ENCODE peak calls at places on chromosomes 5 and 9, in ten cellular contexts. M, S, T, P, I, Z, G, Q, K and J are unnamed samples.

GRCh38 chr5:89303033-89303480 is 420.1 kb upstream of the MEF2C start:
- DNase-seq in M (no peak), S (no peak), T (no peak), P (no peak), I (no peak), Z (no peak), G (no peak), Q (no peak), K (no peak), J (no peak)

GRCh38 chr5:151164687-151165392 is 7.3 kb upstream of the ANXA6 start:
- DNase-seq in M (peak), S (peak), T (peak), P (peak), I (peak), Z (peak), G (no peak), Q (peak), K (peak), J (no peak)

GRCh38 chr5:40292006-40292405 is 387.7 kb upstream of the PTGER4 start:
- DNase-seq in M (no peak), S (no peak), T (no peak), P (no peak), I (no peak), Z (no peak), G (no peak), Q (no peak), K (no peak), J (no peak)

GRCh38 chr5:14105717-14106435 is 37.3 kb upstream of the TRIO start:
- DNase-seq in M (no peak), S (no peak), T (no peak), P (peak), I (no peak), Z (peak), G (peak), Q (peak), K (no peak), J (peak)

GRCh38 chr5:154568597-154568996 is 90.6 kb upstream of the HAND1 start:
- DNase-seq in M (no peak), S (no peak), T (no peak), P (no peak), I (no peak), Z (no peak), G (no peak), Q (no peak), K (no peak), J (no peak)

GRCh38 chr5:134145779-134146581 is 30.8 kb downstream of the SKP1 start:
- DNase-seq in M (peak), S (peak), T (peak), P (peak), I (peak), Z (peak), G (peak), Q (peak), K (peak), J (peak)

GRCh38 chr9:130034570-130034969 is 8.4 kb downstream of the FNBP1 start:
- DNase-seq in M (no peak), S (no peak), T (no peak), P (peak), I (no peak), Z (peak), G (no peak), Q (peak), K (no peak), J (no peak)

GRCh38 chr9:16453390-16453789 is 417.1 kb downstream of the BNC2 start:
- DNase-seq in M (no peak), S (no peak), T (no peak), P (no peak), I (no peak), Z (no peak), G (no peak), Q (no peak), K (no peak), J (no peak)

GRCh38 chr9:138044485-138045383 is 167.2 kb downstream of the CACNA1B start:
- DNase-seq in M (no peak), S (no peak), T (no peak), P (no peak), I (no peak), Z (no peak), G (no peak), Q (no peak), K (peak), J (peak)

GRCh38 chr5:125227333-125228075 is 481.1 kb upstream of the ZNF608 start:
- DNase-seq in M (peak), S (peak), T (no peak), P (peak), I (no peak), Z (peak), G (no peak), Q (peak), K (peak), J (no peak)
- TF ChIP-seq CTCF in M (peak), S (peak), T (no peak), P (peak), I (peak), Z (peak), G (peak), Q (peak), K (no peak), J (peak)

DNA sequence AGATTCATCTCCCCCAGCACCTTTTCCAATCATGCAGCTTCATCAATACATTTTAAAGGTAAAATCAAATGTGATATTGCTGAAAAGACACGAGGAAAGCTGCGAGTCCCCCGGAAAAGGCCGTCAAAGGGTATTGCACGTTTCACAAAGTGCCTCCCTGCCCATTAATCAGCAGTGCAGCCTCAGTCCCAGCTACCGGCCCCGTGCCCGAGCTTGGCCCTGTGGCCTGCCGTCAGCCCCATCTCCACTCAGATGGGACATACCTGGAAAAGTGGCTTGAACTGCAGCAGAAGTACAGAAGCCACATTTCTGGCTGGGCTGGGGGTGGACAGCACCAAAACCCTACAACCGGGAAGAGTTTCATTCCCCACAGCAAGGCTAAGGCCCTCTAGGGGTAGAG is 39.9 kb upstream of the EQTN start:
- DNase-seq in M (no peak), S (no peak), T (no peak), P (no peak), I (no peak), Z (no peak), G (no peak), Q (no peak), K (no peak), J (no peak)
- TF ChIP-seq CTCF in M (no peak), S (no peak), T (no peak), P (no peak), I (no peak), Z (no peak), G (no peak), Q (no peak), K (no peak), J (no peak)

DNA sequence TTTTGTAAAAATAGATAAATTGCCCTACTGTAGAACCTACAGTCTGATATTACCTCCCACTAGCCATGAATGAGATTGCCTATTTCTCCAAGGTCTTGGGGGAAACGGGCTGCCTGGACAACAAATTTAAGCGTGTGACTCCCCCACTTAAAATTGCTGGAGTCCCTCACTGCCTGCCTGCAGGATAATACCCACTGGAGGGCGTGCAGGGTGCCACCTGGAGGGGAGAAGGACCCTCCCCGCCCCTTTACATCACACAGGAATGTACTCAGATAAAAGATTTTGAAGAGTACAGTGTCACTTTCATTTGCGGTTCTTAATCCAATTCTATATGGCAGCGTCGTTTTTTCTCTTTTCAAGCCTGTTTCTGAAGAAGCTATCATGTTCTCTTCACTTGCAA is 6.2 kb upstream of the TRIM7 start:
- DNase-seq in M (no peak), S (no peak), T (no peak), P (no peak), I (no peak), Z (no peak), G (no peak), Q (no peak), K (no peak), J (no peak)
- TF ChIP-seq CTCF in M (no peak), S (no peak), T (no peak), P (no peak), I (no peak), Z (no peak), G (no peak), Q (no peak), K (no peak), J (no peak)

GRCh38 chr9:90893706-90894105 is 92.1 kb downstream of the SYK start:
- DNase-seq in M (no peak), S (no peak), T (no peak), P (no peak), I (no peak), Z (no peak), G (no peak), Q (no peak), K (no peak), J (peak)

GRCh38 chr9:90891656-90892055 is 90.0 kb downstream of the SYK start:
- DNase-seq in M (no peak), S (no peak), T (no peak), P (no peak), I (no peak), Z (no peak), G (no peak), Q (no peak), K (no peak), J (peak)

GRCh38 chr9:90894956-90895687 is 93.5 kb downstream of the SYK start:
- DNase-seq in M (peak), S (peak), T (no peak), P (peak), I (no peak), Z (no peak), G (no peak), Q (peak), K (no peak), J (no peak)

GRCh38 chr9:90888941-90889340 is 87.3 kb downstream of the SYK start:
- DNase-seq in M (no peak), S (no peak), T (no peak), P (no peak), I (no peak), Z (no peak), G (no peak), Q (no peak), K (no peak), J (no peak)

DNA sequence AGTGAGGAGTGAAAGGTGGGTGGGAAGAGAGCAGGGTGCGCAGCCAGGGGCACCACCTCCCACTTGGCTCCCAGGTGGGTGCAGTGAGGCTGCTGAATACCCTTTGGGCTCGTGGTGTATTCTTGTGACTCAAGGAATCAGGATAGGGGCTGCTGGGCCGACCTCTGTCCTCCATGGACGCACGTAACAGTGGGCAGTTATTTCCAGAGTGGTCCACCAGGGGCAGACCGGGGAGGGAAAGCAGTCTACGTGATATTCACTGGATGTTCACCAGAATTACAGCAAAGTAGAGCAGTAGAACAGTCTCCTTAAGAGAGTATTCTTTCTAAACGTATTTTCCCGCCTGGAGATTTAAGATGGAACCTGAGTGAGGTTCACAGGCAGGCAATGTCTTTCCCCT is 88.5 kb downstream of the SYK start:
- DNase-seq in M (peak), S (peak), T (no peak), P (no peak), I (no peak), Z (no peak), G (no peak), Q (no peak), K (no peak), J (no peak)
- TF ChIP-seq CTCF in M (no peak), S (peak), T (no peak), P (peak), I (no peak), Z (no peak), G (no peak), Q (no peak), K (no peak), J (no peak)

GRCh38 chr5:68233075-68233474 is 17.5 kb downstream of the PIK3R1 start:
- DNase-seq in M (no peak), S (no peak), T (no peak), P (no peak), I (no peak), Z (no peak), G (no peak), Q (no peak), K (no peak), J (no peak)
- TF ChIP-seq CTCF in M (no peak), S (no peak), T (no peak), P (no peak), I (no peak), Z (no peak), G (no peak), Q (no peak), K (no peak), J (no peak)

DNA sequence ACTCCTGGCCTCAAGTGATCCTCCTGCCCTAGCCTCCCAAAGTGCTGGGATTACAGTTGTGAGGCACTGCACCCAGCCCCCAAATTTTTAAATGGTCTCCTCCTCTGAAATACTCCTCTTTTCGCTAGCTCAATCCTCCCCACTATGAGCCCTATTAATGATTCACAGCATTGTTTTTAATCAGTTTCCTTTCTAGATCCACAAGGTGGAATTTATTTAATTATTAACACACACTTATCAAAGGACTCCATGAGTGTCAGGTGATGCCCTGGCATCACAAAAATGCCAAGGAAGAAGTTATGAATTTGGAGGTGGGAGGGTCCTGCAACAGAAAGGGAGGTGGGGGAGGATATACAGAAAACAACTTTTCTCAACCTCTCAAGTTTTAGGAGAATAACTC is 806.5 kb downstream of the PRELID2 start:
- DNase-seq in M (no peak), S (no peak), T (no peak), P (no peak), I (no peak), Z (no peak), G (no peak), Q (no peak), K (no peak), J (no peak)
- TF ChIP-seq CTCF in M (no peak), S (no peak), T (no peak), P (no peak), I (no peak), Z (no peak), G (no peak), Q (no peak), K (no peak), J (no peak)